ENCODE peak calls at places on chromosomes 6 and 20, in eight cellular contexts. One of them, this sample, is unnamed.

GRCh38 chr6:154766993-154767392 is 33.8 kb downstream of the SCAF8 start:
- DNase-seq in adrenal gland: no peak
- DNase-seq in tibial nerve: no peak
- DNase-seq in sigmoid colon: no peak
- DNase-seq in heart left ventricle: no peak
- DNase-seq in Peyer's patch: no peak
- DNase-seq in uterus: no peak
- DNase-seq in transverse colon: no peak
- DNase-seq in this sample: no peak

GRCh38 chr20:10433014-10433622 is 904 bp downstream of the MKKS start:
- DNase-seq in sigmoid colon: no peak
- DNase-seq in uterus: no peak
- DNase-seq in tibial nerve: no peak
- DNase-seq in adrenal gland: no peak
- DNase-seq in heart left ventricle: no peak
- DNase-seq in Peyer's patch: no peak
- DNase-seq in transverse colon: no peak
- DNase-seq in this sample: no peak

GRCh38 chr6:28167068-28167467 is 25.4 kb downstream of the ZKSCAN8 start:
- DNase-seq in uterus: no peak
- DNase-seq in Peyer's patch: no peak
- DNase-seq in tibial nerve: no peak
- DNase-seq in heart left ventricle: no peak
- DNase-seq in transverse colon: no peak
- DNase-seq in adrenal gland: no peak
- DNase-seq in sigmoid colon: no peak
- DNase-seq in this sample: peak

GRCh38 chr20:9359561-9360308 is 154.7 kb upstream of the LAMP5 start:
- DNase-seq in Peyer's patch: no peak
- DNase-seq in transverse colon: peak
- DNase-seq in sigmoid colon: peak
- DNase-seq in tibial nerve: no peak
- DNase-seq in uterus: peak
- DNase-seq in adrenal gland: peak
- DNase-seq in heart left ventricle: peak
- DNase-seq in this sample: no peak

GRCh38 chr6:160791459-160791858 is 89.4 kb downstream of the PLG start:
- DNase-seq in Peyer's patch: no peak
- DNase-seq in uterus: no peak
- DNase-seq in adrenal gland: no peak
- DNase-seq in sigmoid colon: no peak
- DNase-seq in transverse colon: no peak
- DNase-seq in tibial nerve: no peak
- DNase-seq in heart left ventricle: no peak
- DNase-seq in this sample: no peak

GRCh38 chr6:150667977-150668716 is 68.5 kb downstream of the PLEKHG1 start:
- DNase-seq in transverse colon: peak
- DNase-seq in tibial nerve: peak
- DNase-seq in sigmoid colon: peak
- DNase-seq in Peyer's patch: peak
- DNase-seq in uterus: peak
- DNase-seq in heart left ventricle: peak
- DNase-seq in adrenal gland: peak
- DNase-seq in this sample: no peak

GRCh38 chr6:137852346-137852745 is 14.7 kb upstream of the TNFAIP3 start:
- DNase-seq in adrenal gland: no peak
- DNase-seq in heart left ventricle: no peak
- DNase-seq in sigmoid colon: no peak
- DNase-seq in uterus: no peak
- DNase-seq in Peyer's patch: no peak
- DNase-seq in tibial nerve: no peak
- DNase-seq in transverse colon: no peak
- DNase-seq in this sample: no peak

GRCh38 chr20:54107600-54108393 is 37.4 kb upstream of the BCAS1 start:
- DNase-seq in uterus: no peak
- DNase-seq in heart left ventricle: no peak
- DNase-seq in adrenal gland: no peak
- DNase-seq in tibial nerve: no peak
- DNase-seq in sigmoid colon: no peak
- DNase-seq in transverse colon: peak
- DNase-seq in Peyer's patch: no peak
- DNase-seq in this sample: no peak

GRCh38 chr6:170522565-170523183 is 30.4 kb downstream of the PSMB1 start:
- DNase-seq in heart left ventricle: peak
- DNase-seq in adrenal gland: no peak
- DNase-seq in uterus: no peak
- DNase-seq in sigmoid colon: no peak
- DNase-seq in transverse colon: no peak
- DNase-seq in tibial nerve: no peak
- DNase-seq in Peyer's patch: no peak
- DNase-seq in this sample: no peak

GRCh38 chr20:46243707-46244628 is 64.3 kb downstream of the CDH22 start:
- DNase-seq in uterus: no peak
- DNase-seq in sigmoid colon: no peak
- DNase-seq in transverse colon: no peak
- DNase-seq in adrenal gland: no peak
- DNase-seq in heart left ventricle: no peak
- DNase-seq in Peyer's patch: no peak
- DNase-seq in tibial nerve: no peak
- DNase-seq in this sample: peak

GRCh38 chr6:104728444-104728843 is 131.3 kb downstream of the HACE1 start:
- DNase-seq in uterus: no peak
- DNase-seq in transverse colon: no peak
- DNase-seq in heart left ventricle: no peak
- DNase-seq in adrenal gland: no peak
- DNase-seq in Peyer's patch: no peak
- DNase-seq in tibial nerve: no peak
- DNase-seq in sigmoid colon: no peak
- DNase-seq in this sample: no peak

GRCh38 chr20:1328680-1329330 is at the start of gene SDCBP2:
- DNase-seq in Peyer's patch: peak
- DNase-seq in sigmoid colon: peak
- DNase-seq in adrenal gland: peak
- DNase-seq in uterus: no peak
- DNase-seq in heart left ventricle: no peak
- DNase-seq in tibial nerve: no peak
- DNase-seq in transverse colon: peak
- DNase-seq in this sample: no peak

GRCh38 chr6:147648936-147649335 is 140.4 kb downstream of the SAMD5 start:
- DNase-seq in sigmoid colon: no peak
- DNase-seq in uterus: no peak
- DNase-seq in adrenal gland: no peak
- DNase-seq in tibial nerve: no peak
- DNase-seq in heart left ventricle: no peak
- DNase-seq in Peyer's patch: no peak
- DNase-seq in transverse colon: no peak
- DNase-seq in this sample: no peak

GRCh38 chr20:2867081-2867860 is 6.0 kb upstream of the PTPRA start:
- DNase-seq in uterus: no peak
- DNase-seq in adrenal gland: no peak
- DNase-seq in Peyer's patch: no peak
- DNase-seq in heart left ventricle: no peak
- DNase-seq in sigmoid colon: no peak
- DNase-seq in tibial nerve: no peak
- DNase-seq in transverse colon: peak
- DNase-seq in this sample: no peak

GRCh38 chr6:158784505-158784904 is 34.7 kb downstream of the EZR start:
- DNase-seq in adrenal gland: peak
- DNase-seq in Peyer's patch: no peak
- DNase-seq in transverse colon: no peak
- DNase-seq in sigmoid colon: no peak
- DNase-seq in tibial nerve: no peak
- DNase-seq in uterus: no peak
- DNase-seq in heart left ventricle: no peak
- DNase-seq in this sample: peak

GRCh38 chr6:33411632-33412005 is 805 bp downstream of the PHF1 start:
- DNase-seq in sigmoid colon: no peak
- DNase-seq in adrenal gland: no peak
- DNase-seq in Peyer's patch: no peak
- DNase-seq in tibial nerve: no peak
- DNase-seq in heart left ventricle: no peak
- DNase-seq in uterus: no peak
- DNase-seq in transverse colon: no peak
- DNase-seq in this sample: no peak

GRCh38 chr6:33413200-33413599 is 2.4 kb downstream of the PHF1 start:
- DNase-seq in uterus: no peak
- DNase-seq in adrenal gland: no peak
- DNase-seq in Peyer's patch: no peak
- DNase-seq in heart left ventricle: no peak
- DNase-seq in tibial nerve: no peak
- DNase-seq in sigmoid colon: no peak
- DNase-seq in transverse colon: no peak
- DNase-seq in this sample: no peak

GRCh38 chr6:33412140-33413009 is 1.6 kb downstream of the PHF1 start:
- DNase-seq in heart left ventricle: no peak
- DNase-seq in transverse colon: no peak
- DNase-seq in uterus: no peak
- DNase-seq in adrenal gland: no peak
- DNase-seq in tibial nerve: no peak
- DNase-seq in Peyer's patch: no peak
- DNase-seq in sigmoid colon: no peak
- DNase-seq in this sample: no peak

GRCh38 chr6:33410050-33410710 is 634 bp upstream of the PHF1 start:
- DNase-seq in transverse colon: peak
- DNase-seq in Peyer's patch: peak
- DNase-seq in adrenal gland: peak
- DNase-seq in uterus: peak
- DNase-seq in tibial nerve: peak
- DNase-seq in heart left ventricle: peak
- DNase-seq in sigmoid colon: peak
- DNase-seq in this sample: peak

DNA sequence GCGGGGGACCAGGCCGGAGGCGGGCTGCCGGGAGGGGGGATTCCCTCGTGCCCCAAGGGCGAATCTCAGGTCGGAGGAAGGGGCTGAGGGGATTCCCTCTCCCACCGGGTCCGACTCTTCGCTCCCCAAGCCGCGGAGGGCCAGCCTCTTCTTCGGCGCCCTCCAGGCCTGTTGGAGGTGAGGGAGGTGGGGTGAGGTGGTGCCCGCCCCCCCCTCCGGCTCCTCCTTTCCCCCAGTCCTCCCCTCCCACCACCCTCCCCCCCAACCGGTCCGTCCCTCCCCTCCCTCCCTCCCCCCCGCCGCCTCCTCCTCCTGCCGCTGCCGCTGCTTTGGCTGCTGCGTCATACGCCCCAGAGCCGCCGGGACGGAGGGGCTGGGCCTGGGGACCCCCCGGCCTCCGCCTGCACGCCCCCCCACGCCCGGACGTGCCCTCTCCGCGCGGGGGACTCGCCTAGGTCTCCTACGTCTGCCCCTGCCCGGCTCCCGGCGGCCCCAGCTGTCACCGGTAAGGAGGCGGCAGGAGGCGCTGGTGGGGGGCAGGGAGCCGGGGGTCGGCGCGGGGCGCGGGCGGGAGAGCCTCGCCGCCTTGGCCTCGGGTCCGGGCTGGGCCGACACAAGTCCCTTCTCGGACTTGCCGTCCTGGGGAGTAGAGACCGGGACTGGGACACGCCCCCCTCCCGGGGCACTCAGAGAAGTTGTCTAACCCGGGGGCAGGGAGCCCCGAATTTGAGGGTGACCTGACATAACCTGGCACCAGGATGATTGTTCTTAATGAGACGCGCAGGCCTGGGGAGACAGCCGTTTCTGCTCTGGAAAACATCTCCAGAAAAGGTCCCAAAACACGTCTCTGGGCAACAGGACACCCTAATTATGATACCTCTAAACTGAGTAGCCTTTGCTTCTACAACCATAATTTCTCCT is at the start of gene PHF1:
- DNase-seq in uterus: no peak
- DNase-seq in transverse colon: peak
- DNase-seq in sigmoid colon: no peak
- DNase-seq in adrenal gland: peak
- DNase-seq in heart left ventricle: no peak
- DNase-seq in tibial nerve: no peak
- DNase-seq in Peyer's patch: no peak
- DNase-seq in this sample: no peak
- TF ChIP-seq POLR2A in uterus: peak
- TF ChIP-seq POLR2A in transverse colon: peak
- TF ChIP-seq POLR2A in sigmoid colon: peak
- TF ChIP-seq POLR2A in adrenal gland: peak
- TF ChIP-seq POLR2A in heart left ventricle: peak
- TF ChIP-seq POLR2A in tibial nerve: peak
- TF ChIP-seq POLR2A in Peyer's patch: no peak
- TF ChIP-seq POLR2A in this sample: peak

GRCh38 chr6:17744019-17744756 is 37.5 kb upstream of the NUP153 start:
- DNase-seq in adrenal gland: no peak
- DNase-seq in Peyer's patch: no peak
- DNase-seq in uterus: no peak
- DNase-seq in tibial nerve: no peak
- DNase-seq in sigmoid colon: no peak
- DNase-seq in transverse colon: no peak
- DNase-seq in heart left ventricle: no peak
- DNase-seq in this sample: no peak
- TF ChIP-seq POLR2A in adrenal gland: no peak
- TF ChIP-seq POLR2A in Peyer's patch: no peak
- TF ChIP-seq POLR2A in uterus: no peak
- TF ChIP-seq POLR2A in tibial nerve: no peak
- TF ChIP-seq POLR2A in sigmoid colon: no peak
- TF ChIP-seq POLR2A in transverse colon: no peak
- TF ChIP-seq POLR2A in heart left ventricle: no peak
- TF ChIP-seq POLR2A in this sample: no peak

GRCh38 chr6:112163295-112164257 is 76.2 kb downstream of the FAM229B start:
- DNase-seq in sigmoid colon: peak
- DNase-seq in transverse colon: peak
- DNase-seq in adrenal gland: peak
- DNase-seq in Peyer's patch: peak
- DNase-seq in tibial nerve: peak
- DNase-seq in heart left ventricle: peak
- DNase-seq in uterus: peak
- DNase-seq in this sample: peak
- TF ChIP-seq POLR2A in sigmoid colon: no peak
- TF ChIP-seq POLR2A in transverse colon: no peak
- TF ChIP-seq POLR2A in adrenal gland: no peak
- TF ChIP-seq POLR2A in Peyer's patch: no peak
- TF ChIP-seq POLR2A in tibial nerve: no peak
- TF ChIP-seq POLR2A in heart left ventricle: no peak
- TF ChIP-seq POLR2A in uterus: no peak
- TF ChIP-seq POLR2A in this sample: no peak

DNA sequence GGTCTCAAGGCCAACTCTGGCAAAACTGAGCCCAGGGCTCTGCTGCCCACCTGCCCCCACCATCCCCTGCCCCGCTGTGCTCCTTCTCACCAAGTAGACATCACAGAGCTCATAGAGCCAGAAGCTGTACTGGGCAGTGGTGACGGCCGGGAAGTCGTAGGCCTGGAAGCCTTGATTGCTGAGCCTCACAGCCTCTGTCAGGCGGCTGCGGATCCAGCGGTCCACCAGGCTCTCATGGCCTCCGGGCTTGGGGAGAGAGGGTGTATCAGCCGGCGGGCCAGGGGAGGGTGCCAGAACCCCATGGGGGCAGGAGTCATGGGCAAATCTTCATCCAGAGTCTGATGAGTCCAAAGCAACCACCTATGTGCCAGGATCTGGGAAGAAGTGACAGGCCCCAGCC is 2.8 kb upstream of the VWA7 start:
- DNase-seq in adrenal gland: no peak
- DNase-seq in uterus: no peak
- DNase-seq in tibial nerve: no peak
- DNase-seq in sigmoid colon: no peak
- DNase-seq in heart left ventricle: no peak
- DNase-seq in Peyer's patch: no peak
- DNase-seq in transverse colon: no peak
- DNase-seq in this sample: no peak
- TF ChIP-seq POLR2A in adrenal gland: no peak
- TF ChIP-seq POLR2A in uterus: no peak
- TF ChIP-seq POLR2A in tibial nerve: no peak
- TF ChIP-seq POLR2A in sigmoid colon: no peak
- TF ChIP-seq POLR2A in heart left ventricle: no peak
- TF ChIP-seq POLR2A in Peyer's patch: no peak
- TF ChIP-seq POLR2A in transverse colon: no peak
- TF ChIP-seq POLR2A in this sample: no peak

GRCh38 chr20:32018269-32019155 is 8.3 kb downstream of the CCM2L start:
- DNase-seq in transverse colon: peak
- DNase-seq in adrenal gland: peak
- DNase-seq in tibial nerve: peak
- DNase-seq in heart left ventricle: peak
- DNase-seq in uterus: peak
- DNase-seq in sigmoid colon: no peak
- DNase-seq in Peyer's patch: peak
- DNase-seq in this sample: peak
- TF ChIP-seq POLR2A in transverse colon: no peak
- TF ChIP-seq POLR2A in adrenal gland: no peak
- TF ChIP-seq POLR2A in tibial nerve: no peak
- TF ChIP-seq POLR2A in heart left ventricle: peak
- TF ChIP-seq POLR2A in uterus: no peak
- TF ChIP-seq POLR2A in sigmoid colon: no peak
- TF ChIP-seq POLR2A in Peyer's patch: no peak
- TF ChIP-seq POLR2A in this sample: peak